ENCODE peak calls at places on chromosomes 6 and 20, in five cellular contexts. One of them, this sample, is unnamed.

GRCh38 chr6:26375270-26375669 is 7.6 kb upstream of the BTN2A2 start:
- DNase-seq in occipital lobe: no peak
- DNase-seq in transverse colon: no peak
- DNase-seq in activated naive CD4-positive, alpha-beta T cell treated with anti-CD3 and anti-CD28 coated beads, Interleukin-2, amount 10 ng/mL, durations not matched to agents 7 days and 5 days: no peak
- DNase-seq in COR-L47: no peak
- DNase-seq in this sample: no peak

GRCh38 chr20:63074182-63074581 is 67.4 kb upstream of the BHLHE23 start:
- DNase-seq in COR-L47: no peak
- DNase-seq in activated naive CD4-positive, alpha-beta T cell treated with anti-CD3 and anti-CD28 coated beads, Interleukin-2, amount 10 ng/mL, durations not matched to agents 7 days and 5 days: no peak
- DNase-seq in transverse colon: no peak
- DNase-seq in occipital lobe: no peak
- DNase-seq in this sample: no peak

GRCh38 chr6:157317129-157317814 is 6.0 kb downstream of the TMEM242 start:
- DNase-seq in activated naive CD4-positive, alpha-beta T cell treated with anti-CD3 and anti-CD28 coated beads, Interleukin-2, amount 10 ng/mL, durations not matched to agents 7 days and 5 days: no peak
- DNase-seq in COR-L47: no peak
- DNase-seq in occipital lobe: no peak
- DNase-seq in transverse colon: peak; percentile 72
- DNase-seq in this sample: no peak

GRCh38 chr20:15346657-15347280 is 1009.4 kb upstream of the FLRT3 start:
- DNase-seq in COR-L47: no peak
- DNase-seq in transverse colon: no peak
- DNase-seq in activated naive CD4-positive, alpha-beta T cell treated with anti-CD3 and anti-CD28 coated beads, Interleukin-2, amount 10 ng/mL, durations not matched to agents 7 days and 5 days: no peak
- DNase-seq in occipital lobe: no peak
- DNase-seq in this sample: no peak

GRCh38 chr6:7749493-7749892 is 23.6 kb downstream of the BMP6 start:
- DNase-seq in occipital lobe: no peak
- DNase-seq in activated naive CD4-positive, alpha-beta T cell treated with anti-CD3 and anti-CD28 coated beads, Interleukin-2, amount 10 ng/mL, durations not matched to agents 7 days and 5 days: no peak
- DNase-seq in COR-L47: no peak
- DNase-seq in transverse colon: no peak
- DNase-seq in this sample: no peak

GRCh38 chr6:51528556-51528955 is 558.9 kb downstream of the PKHD1 start:
- DNase-seq in COR-L47: no peak
- DNase-seq in transverse colon: no peak
- DNase-seq in activated naive CD4-positive, alpha-beta T cell treated with anti-CD3 and anti-CD28 coated beads, Interleukin-2, amount 10 ng/mL, durations not matched to agents 7 days and 5 days: no peak
- DNase-seq in occipital lobe: no peak
- DNase-seq in this sample: no peak

GRCh38 chr6:39791850-39792500 is at the start of gene DAAM2:
- DNase-seq in COR-L47: no peak
- DNase-seq in activated naive CD4-positive, alpha-beta T cell treated with anti-CD3 and anti-CD28 coated beads, Interleukin-2, amount 10 ng/mL, durations not matched to agents 7 days and 5 days: no peak
- DNase-seq in transverse colon: peak; percentile 50
- DNase-seq in occipital lobe: peak; percentile 20
- DNase-seq in this sample: no peak

GRCh38 chr6:143232849-143233248 is 172.2 kb downstream of the AIG1 start:
- DNase-seq in transverse colon: peak; percentile 10
- DNase-seq in occipital lobe: no peak
- DNase-seq in activated naive CD4-positive, alpha-beta T cell treated with anti-CD3 and anti-CD28 coated beads, Interleukin-2, amount 10 ng/mL, durations not matched to agents 7 days and 5 days: peak; percentile 43
- DNase-seq in COR-L47: peak; percentile 13
- DNase-seq in this sample: peak; percentile 75

GRCh38 chr6:121460170-121460569 is 24.7 kb downstream of the GJA1 start:
- DNase-seq in transverse colon: no peak
- DNase-seq in activated naive CD4-positive, alpha-beta T cell treated with anti-CD3 and anti-CD28 coated beads, Interleukin-2, amount 10 ng/mL, durations not matched to agents 7 days and 5 days: no peak
- DNase-seq in COR-L47: no peak
- DNase-seq in occipital lobe: no peak
- DNase-seq in this sample: no peak

GRCh38 chr20:56985286-56985685 is 281.2 kb downstream of the BMP7 start:
- DNase-seq in activated naive CD4-positive, alpha-beta T cell treated with anti-CD3 and anti-CD28 coated beads, Interleukin-2, amount 10 ng/mL, durations not matched to agents 7 days and 5 days: no peak
- DNase-seq in occipital lobe: no peak
- DNase-seq in COR-L47: no peak
- DNase-seq in transverse colon: no peak
- DNase-seq in this sample: no peak

GRCh38 chr20:6746901-6747609 is 20.4 kb upstream of the BMP2 start:
- DNase-seq in COR-L47: no peak
- DNase-seq in transverse colon: no peak
- DNase-seq in activated naive CD4-positive, alpha-beta T cell treated with anti-CD3 and anti-CD28 coated beads, Interleukin-2, amount 10 ng/mL, durations not matched to agents 7 days and 5 days: no peak
- DNase-seq in occipital lobe: no peak
- DNase-seq in this sample: no peak

GRCh38 chr6:30601436-30601814 is 15.6 kb downstream of the PPP1R10 start:
- DNase-seq in occipital lobe: no peak
- DNase-seq in COR-L47: no peak
- DNase-seq in transverse colon: no peak
- DNase-seq in activated naive CD4-positive, alpha-beta T cell treated with anti-CD3 and anti-CD28 coated beads, Interleukin-2, amount 10 ng/mL, durations not matched to agents 7 days and 5 days: no peak
- DNase-seq in this sample: no peak

This sample was measured in Karpas-422.